ENCODE peak calls at places on chromosomes 16 and 17, in ten cellular contexts. Q is A673, I is uterus, G is mucosa of descending colon, S is ascending aorta, H is left ventricle myocardium inferior, X is SK-N-SH, V is fibroblast of lung, F is psoas muscle, W is stomach. N is an unnamed sample. For H3K4me1, the result is how much of the 10 kb centered on the place peaks cover.

GRCh38 chr16:58011652-58012051 is 10.4 kb downstream of the USB1 start:
- DNase-seq in Q (peak), I (no peak), G (no peak), S (no peak), H (no peak), X (no peak), V (peak), F (no peak), W (no peak), N (no peak)

GRCh38 chr17:82442643-82443464 is 7.7 kb downstream of the CYBC1 start:
- DNase-seq in Q (no peak), I (no peak), G (no peak), S (peak), H (no peak), X (no peak), V (no peak), F (no peak), W (no peak), N (no peak)

GRCh38 chr16:69078073-69078472 is 27.4 kb upstream of the HAS3 start:
- DNase-seq in Q (no peak), I (no peak), G (no peak), S (no peak), H (no peak), X (no peak), V (no peak), F (no peak), W (no peak), N (no peak)

GRCh38 chr17:58340623-58340876 is 11.5 kb downstream of the SUPT4H1 start:
- DNase-seq in Q (no peak), I (no peak), G (no peak), S (no peak), H (no peak), X (no peak), V (no peak), F (no peak), W (no peak), N (no peak)

GRCh38 chr17:10380631-10381408 is 8.0 kb upstream of the MYH13 start:
- DNase-seq in Q (peak), I (no peak), G (no peak), S (no peak), H (no peak), X (no peak), V (no peak), F (no peak), W (no peak), N (no peak)

GRCh38 chr17:37527249-37527851 is 37.7 kb downstream of the DUSP14 start:
- DNase-seq in Q (peak), I (no peak), G (no peak), S (no peak), H (no peak), X (peak), V (peak), F (no peak), W (no peak), N (peak)

GRCh38 chr16:15529673-15530072 is 95.3 kb downstream of the BMERB1 start:
- DNase-seq in Q (no peak), I (no peak), G (no peak), S (no peak), H (no peak), X (no peak), V (no peak), F (no peak), W (no peak), N (no peak)

GRCh38 chr17:77479817-77480508 is 339.2 kb downstream of the SEC14L1 start:
- DNase-seq in Q (no peak), I (no peak), G (no peak), S (no peak), H (no peak), X (peak), V (no peak), F (no peak), W (no peak), N (no peak)

GRCh38 chr17:67260051-67260987 is 15.3 kb upstream of the HELZ start:
- DNase-seq in Q (peak), I (peak), G (no peak), S (peak), H (no peak), X (no peak), V (peak), F (peak), W (no peak), N (no peak)

GRCh38 chr17:66542183-66542966 is 240.0 kb downstream of the PRKCA start:
- DNase-seq in Q (peak), I (no peak), G (no peak), S (no peak), H (no peak), X (peak), V (peak), F (no peak), W (no peak), N (no peak)

GRCh38 chr17:67620636-67621035 is 97.1 kb upstream of the NOL11 start:
- DNase-seq in Q (no peak), I (no peak), G (no peak), S (no peak), H (no peak), X (no peak), V (no peak), F (no peak), W (no peak), N (no peak)

GRCh38 chr16:55498101-55498500 is 10.8 kb upstream of the LPCAT2 start:
- DNase-seq in Q (no peak), I (no peak), G (no peak), S (no peak), H (no peak), X (no peak), V (no peak), F (no peak), W (no peak), N (no peak)

GRCh38 chr16:4402439-4403132 is 13.8 kb downstream of the CORO7 start:
- DNase-seq in Q (peak), I (peak), G (peak), S (peak), H (peak), X (peak), V (peak), F (peak), W (peak), N (peak)

GRCh38 chr17:45640141-45640850 is 143.8 kb upstream of the CRHR1 start:
- DNase-seq in Q (peak), I (peak), G (peak), S (peak), H (peak), X (peak), V (peak), F (peak), W (peak), N (peak)

GRCh38 chr16:50263940-50264929 is 2.1 kb upstream of the ADCY7 start:
- DNase-seq in Q (no peak), I (no peak), G (no peak), S (no peak), H (no peak), X (no peak), V (peak), F (no peak), W (no peak), N (no peak)

GRCh38 chr16:52912565-52913173 is 140.0 kb downstream of the CHD9NB start:
- DNase-seq in Q (peak), I (no peak), G (peak), S (no peak), H (peak), X (peak), V (peak), F (peak), W (peak), N (peak)

GRCh38 chr16:69311533-69312388 is 611 bp downstream of the VPS4A start:
- DNase-seq in Q (peak), I (no peak), G (peak), S (peak), H (no peak), X (peak), V (peak), F (peak), W (peak), N (peak)

GRCh38 chr17:16044484-16044883 is 44.9 kb downstream of the TTC19 start:
- DNase-seq in Q (no peak), I (no peak), G (no peak), S (no peak), H (no peak), X (no peak), V (no peak), F (no peak), W (no peak), N (no peak)

GRCh38 chr16:1712791-1713261 is 6.8 kb downstream of the MAPK8IP3 start:
- DNase-seq in Q (no peak), I (no peak), G (no peak), S (no peak), H (no peak), X (no peak), V (peak), F (no peak), W (no peak), N (no peak)

GRCh38 chr17:77451271-77451893 is 310.6 kb downstream of the SEC14L1 start:
- DNase-seq in Q (peak), I (peak), G (peak), S (peak), H (peak), X (peak), V (peak), F (peak), W (peak), N (peak)

GRCh38 chr16:81170824-81171223 is 67.7 kb upstream of the BCO1 start:
- DNase-seq in Q (no peak), I (no peak), G (no peak), S (no peak), H (no peak), X (no peak), V (no peak), F (no peak), W (no peak), N (peak)

GRCh38 chr17:78717431-78717980 is 64.6 kb downstream of the CYTH1 start:
- DNase-seq in Q (peak), I (peak), G (no peak), S (no peak), H (no peak), X (peak), V (peak), F (no peak), W (no peak), N (no peak)

GRCh38 chr17:75591722-75592302 is 4.2 kb downstream of the MYO15B start:
- DNase-seq in Q (no peak), I (no peak), G (no peak), S (no peak), H (no peak), X (no peak), V (no peak), F (no peak), W (no peak), N (no peak)

GRCh38 chr16:55154261-55154660 is 169.7 kb upstream of the IRX6 start:
- DNase-seq in Q (no peak), I (no peak), G (no peak), S (no peak), H (no peak), X (no peak), V (no peak), F (no peak), W (no peak), N (no peak)

GRCh38 chr16:87604572-87605135 is 2.3 kb downstream of the JPH3 start:
- DNase-seq in Q (no peak), I (no peak), G (no peak), S (no peak), H (no peak), X (peak), V (no peak), F (no peak), W (no peak), N (no peak)

GRCh38 chr16:63289834-63290460 is 1253.7 kb upstream of the CDH8 start:
- DNase-seq in Q (peak), I (no peak), G (peak), S (no peak), H (no peak), X (peak), V (peak), F (no peak), W (peak), N (peak)

GRCh38 chr17:48908047-48908843 is at the start of gene UBE2Z:
- DNase-seq in Q (peak), I (peak), G (peak), S (peak), H (peak), X (peak), V (peak), F (peak), W (peak), N (peak)

GRCh38 chr17:65559802-65560627 is 1.4 kb downstream of the AXIN2 start:
- DNase-seq in Q (peak), I (peak), G (peak), S (no peak), H (peak), X (peak), V (peak), F (peak), W (peak), N (peak)

GRCh38 chr17:79207957-79208356 is 133.3 kb downstream of the ENGASE start:
- DNase-seq in Q (no peak), I (no peak), G (no peak), S (no peak), H (no peak), X (no peak), V (no peak), F (no peak), W (no peak), N (no peak)

GRCh38 chr17:80381416-80381923 is 33.5 kb upstream of the ENDOV start:
- DNase-seq in Q (no peak), I (no peak), G (no peak), S (no peak), H (no peak), X (no peak), V (no peak), F (no peak), W (no peak), N (peak)

GRCh38 chr17:38338053-38338452 is 5.7 kb downstream of the GPR179 start:
- DNase-seq in Q (no peak), I (no peak), G (no peak), S (no peak), H (no peak), X (no peak), V (no peak), F (no peak), W (no peak), N (no peak)

DNA sequence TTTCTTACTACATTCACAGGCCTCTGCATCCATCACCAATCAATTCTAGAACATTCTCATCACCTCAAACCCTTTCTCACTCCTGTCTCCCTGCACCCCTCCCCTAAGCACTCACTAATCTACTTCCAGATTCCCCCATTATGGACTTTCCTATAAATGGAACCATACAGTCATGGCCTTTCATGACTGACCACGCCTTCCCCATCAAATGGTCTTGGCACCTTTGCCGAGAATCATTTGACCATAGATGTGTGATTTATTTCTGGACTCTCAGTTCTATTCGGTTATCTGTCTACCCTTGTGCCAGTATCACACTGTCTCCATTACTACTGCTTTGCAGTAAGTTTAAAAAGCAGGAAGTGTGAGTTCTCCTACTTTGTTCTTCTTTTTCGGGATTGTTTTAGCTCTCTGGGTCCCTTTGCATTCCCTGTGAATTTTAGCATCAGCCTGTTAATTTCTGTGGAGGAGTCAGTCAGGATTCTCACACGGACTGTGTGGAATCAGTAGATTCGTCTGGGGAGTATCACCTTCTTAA is 27.5 kb downstream of the GTF3C1 start:
- DNase-seq in Q (no peak), I (no peak), G (no peak), S (no peak), H (no peak), X (no peak), V (no peak), F (no peak), W (no peak), N (no peak)
- TF ChIP-seq CTCF in Q (no peak), I (no peak), G (no peak), S (no peak), H (no peak), X (no peak), V (no peak), F (no peak), W (no peak), N (no peak)

GRCh38 chr17:19717031-19717360 is 612 bp upstream of the SLC47A2 start:
- DNase-seq in Q (no peak), I (no peak), G (no peak), S (no peak), H (no peak), X (no peak), V (no peak), F (no peak), W (no peak), N (no peak)
- H3K4me1 ChIP-seq in Q (under half), I (under half), G (under half), S (under half), H (under half), X (under half), V (under half), F (under half), W (under half), N (under half)

GRCh38 chr16:79757163-79757562 is 156.6 kb upstream of the MAF start:
- DNase-seq in Q (no peak), I (no peak), G (no peak), S (no peak), H (no peak), X (no peak), V (no peak), F (no peak), W (no peak), N (no peak)
- TF ChIP-seq CTCF in Q (no peak), I (no peak), G (no peak), S (no peak), H (no peak), X (no peak), V (no peak), F (no peak), W (no peak), N (no peak)

GRCh38 chr17:50697663-50698272 is 9.9 kb downstream of the ANKRD40 start:
- DNase-seq in Q (no peak), I (no peak), G (no peak), S (no peak), H (no peak), X (no peak), V (no peak), F (no peak), W (no peak), N (peak)
- H3K4me1 ChIP-seq in Q (under half), I (under half), G (under half), S (under half), H (half or more), X (under half), V (under half), F (under half), W (half or more), N (under half)

GRCh38 chr16:71482569-71482968 is 6.6 kb downstream of the ZNF19 start:
- DNase-seq in Q (no peak), I (no peak), G (no peak), S (no peak), H (no peak), X (no peak), V (no peak), F (no peak), W (no peak), N (no peak)

GRCh38 chr16:71476457-71476856 is 12.7 kb downstream of the ZNF19 start:
- DNase-seq in Q (no peak), I (no peak), G (no peak), S (no peak), H (no peak), X (no peak), V (no peak), F (no peak), W (no peak), N (no peak)

GRCh38 chr16:71474864-71475263 is 12.8 kb upstream of the ZNF23 start:
- DNase-seq in Q (no peak), I (no peak), G (no peak), S (no peak), H (no peak), X (no peak), V (peak), F (no peak), W (no peak), N (no peak)

GRCh38 chr16:71484006-71484893 is 4.9 kb downstream of the ZNF19 start:
- DNase-seq in Q (peak), I (peak), G (peak), S (peak), H (peak), X (peak), V (peak), F (peak), W (peak), N (peak)

DNA sequence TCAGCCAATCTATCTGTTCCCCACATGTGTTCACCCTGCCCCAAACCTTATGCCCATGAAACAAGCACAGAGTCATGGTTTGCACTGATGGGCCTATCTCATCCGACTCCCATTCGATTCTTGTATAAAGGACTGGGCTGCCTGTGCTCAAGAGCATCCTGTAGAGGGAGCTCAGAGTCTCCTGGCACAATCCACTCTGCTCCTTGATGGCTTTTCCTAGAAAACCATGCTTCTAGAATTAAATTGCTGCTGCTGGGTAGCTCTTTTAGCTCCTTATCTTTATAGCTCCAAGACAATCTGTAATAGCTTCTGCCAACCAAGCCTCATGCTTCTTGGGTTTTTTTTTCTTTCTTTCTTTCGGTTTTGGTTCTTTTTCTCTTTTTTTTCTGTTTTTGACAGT is 9.7 kb downstream of the ZNF19 start:
- DNase-seq in Q (peak), I (no peak), G (no peak), S (no peak), H (no peak), X (peak), V (no peak), F (no peak), W (no peak), N (peak)
- TF ChIP-seq CTCF in Q (peak), I (no peak), G (peak), S (no peak), H (peak), X (peak), V (peak), F (no peak), W (no peak), N (peak)

GRCh38 chr17:17743391-17744112 is 62.3 kb downstream of the RAI1 start:
- DNase-seq in Q (no peak), I (no peak), G (no peak), S (no peak), H (no peak), X (peak), V (no peak), F (no peak), W (no peak), N (no peak)
- H3K4me1 ChIP-seq in Q (under half), I (under half), G (under half), S (under half), H (half or more), X (under half), V (under half), F (under half), W (half or more), N (under half)

GRCh38 chr16:14301150-14302030 is 230.3 kb downstream of the MRTFB start:
- DNase-seq in Q (no peak), I (peak), G (peak), S (no peak), H (no peak), X (peak), V (no peak), F (peak), W (peak), N (no peak)
- TF ChIP-seq CTCF in Q (no peak), I (no peak), G (no peak), S (no peak), H (no peak), X (no peak), V (no peak), F (no peak), W (no peak), N (no peak)

GRCh38 chr16:27210174-27210573 is 6.8 kb downstream of the KDM8 start:
- DNase-seq in Q (no peak), I (no peak), G (no peak), S (no peak), H (no peak), X (no peak), V (no peak), F (no peak), W (no peak), N (no peak)
- H3K4me1 ChIP-seq in Q (under half), I (under half), G (under half), S (under half), H (under half), X (under half), V (under half), F (under half), W (under half), N (under half)